ENCODE peak calls at places on chromosomes 16 and 17, in eight cellular contexts. R is cardiac fibroblast, H is T-helper 1 cell, M is anterior cingulate cortex, I is occipital lobe, B is H7, Y is EL, W is MM.1S. C is an unnamed sample.

GRCh38 chr16:19223235-19223847 is 55.3 kb downstream of the SYT17 start:
- DNase-seq in W (peak), H (no peak), I (no peak), B (peak), Y (peak), R (no peak), M (no peak), C (peak)

GRCh38 chr17:66444001-66444400 is 141.6 kb downstream of the PRKCA start:
- DNase-seq in R (no peak), M (no peak), W (no peak), H (no peak), Y (no peak), I (no peak), B (no peak), C (no peak)

GRCh38 chr17:324151-324571 is 28.4 kb downstream of the RPH3AL start:
- DNase-seq in R (no peak), M (no peak), H (no peak), B (peak), I (no peak), Y (no peak), W (no peak), C (no peak)

GRCh38 chr16:11794447-11794846 is 2.6 kb downstream of the ZC3H7A start:
- DNase-seq in R (no peak), W (no peak), B (no peak), I (no peak), H (no peak), Y (no peak), M (no peak), C (no peak)

GRCh38 chr17:6701719-6702118 is 11.4 kb downstream of the SLC13A5 start:
- DNase-seq in H (no peak), Y (peak), M (no peak), B (peak), W (no peak), I (no peak), R (peak), C (no peak)

GRCh38 chr16:81715358-81716196 is 63.5 kb upstream of the PLCG2 start:
- DNase-seq in R (no peak), H (no peak), B (no peak), W (peak), M (no peak), I (no peak), Y (no peak), C (no peak)

GRCh38 chr17:43860927-43861622 is 14.1 kb downstream of the CD300LG start:
- DNase-seq in R (no peak), M (no peak), H (no peak), Y (no peak), B (peak), I (no peak), W (no peak), C (no peak)

GRCh38 chr17:43006639-43007551 is at the start of gene IFI35:
- DNase-seq in B (peak), M (peak), H (peak), R (peak), I (no peak), Y (peak), W (peak), C (peak)

GRCh38 chr16:20866161-20866772 is 33.9 kb downstream of the DCUN1D3 start:
- DNase-seq in W (no peak), H (no peak), M (no peak), I (no peak), R (peak), B (peak), Y (peak), C (peak)

GRCh38 chr16:17104654-17105053 is 366.1 kb downstream of the XYLT1 start:
- DNase-seq in R (no peak), M (no peak), Y (no peak), I (no peak), B (no peak), W (no peak), H (no peak), C (no peak)

GRCh38 chr16:78551487-78552085 is 452.1 kb downstream of the WWOX start:
- DNase-seq in R (no peak), H (no peak), W (peak), M (no peak), Y (no peak), I (no peak), B (peak), C (no peak)

GRCh38 chr17:78114831-78115723 is 13.5 kb downstream of the TMC6 start:
- DNase-seq in Y (no peak), W (no peak), H (no peak), R (no peak), I (peak), M (peak), B (peak), C (no peak)

GRCh38 chr17:77534137-77534536 is 393.4 kb downstream of the SEC14L1 start:
- DNase-seq in R (no peak), B (no peak), M (no peak), H (no peak), Y (no peak), I (no peak), W (no peak), C (no peak)

GRCh38 chr16:75244844-75245758 is 6.3 kb downstream of the BCAR1 start:
- DNase-seq in M (peak), B (peak), R (peak), H (no peak), W (no peak), I (peak), Y (peak), C (peak)

GRCh38 chr17:72879877-72880276 is 212.6 kb downstream of the SLC39A11 start:
- DNase-seq in M (no peak), W (no peak), H (no peak), I (no peak), B (no peak), Y (no peak), R (no peak), C (no peak)

GRCh38 chr16:12535535-12536411 is 267.9 kb downstream of the CPPED1 start:
- DNase-seq in I (no peak), B (peak), Y (no peak), W (no peak), H (no peak), M (no peak), R (peak), C (no peak)

GRCh38 chr16:84161011-84161410 is 15.9 kb downstream of the DNAAF1 start:
- DNase-seq in M (no peak), W (no peak), B (no peak), H (no peak), Y (no peak), I (no peak), R (no peak), C (no peak)

C was measured in kidney tubule cell.